ENCODE peak calls at places on chromosomes 13 and 19, in ten cellular contexts. T is fibroblast of mammary gland, I is Caco-2, N is GM23338, C is OCI-LY7, A is HCT116, G is cardiac fibroblast, L is AG10803, R is AG09319, V is ascending aorta. W is an unnamed sample.

GRCh38 chr19:46878613-46879375 is 18.0 kb downstream of the ARHGAP35 start:
- DNase-seq in T (peak), I (no peak), N (no peak), C (no peak), A (no peak), G (peak), L (peak), R (no peak), V (no peak), W (peak)

GRCh38 chr19:11165486-11166030 is 10.0 kb upstream of the SPC24 start:
- DNase-seq in T (peak), I (no peak), N (no peak), C (no peak), A (no peak), G (peak), L (peak), R (no peak), V (peak), W (no peak)

GRCh38 chr13:39401756-39402155 is 201.2 kb downstream of the LHFPL6 start:
- DNase-seq in T (no peak), I (no peak), N (no peak), C (no peak), A (no peak), G (no peak), L (no peak), R (no peak), V (no peak), W (no peak)

GRCh38 chr13:113979791-113980471 is 6.1 kb upstream of the C13orf46 start:
- DNase-seq in T (no peak), I (no peak), N (no peak), C (no peak), A (no peak), G (no peak), L (no peak), R (no peak), V (no peak), W (no peak)

GRCh38 chr13:98972627-98973026 is 5.2 kb downstream of the DOCK9 start:
- DNase-seq in T (no peak), I (peak), N (no peak), C (no peak), A (peak), G (peak), L (peak), R (no peak), V (no peak), W (peak)

GRCh38 chr19:41408256-41408655 is 10.6 kb downstream of the BCKDHA start:
- DNase-seq in T (no peak), I (no peak), N (peak), C (peak), A (no peak), G (no peak), L (no peak), R (no peak), V (no peak), W (no peak)

GRCh38 chr13:96671073-96671472 is 323.2 kb downstream of the OXGR1 start:
- DNase-seq in T (no peak), I (no peak), N (no peak), C (no peak), A (no peak), G (peak), L (peak), R (no peak), V (no peak), W (no peak)

GRCh38 chr13:110126391-110126961 is 180.5 kb downstream of the COL4A1 start:
- DNase-seq in T (peak), I (no peak), N (peak), C (no peak), A (no peak), G (peak), L (peak), R (peak), V (peak), W (peak)

GRCh38 chr13:20090349-20090748 is 70.5 kb downstream of the GJA3 start:
- DNase-seq in T (peak), I (no peak), N (no peak), C (no peak), A (no peak), G (no peak), L (no peak), R (no peak), V (no peak), W (no peak)

GRCh38 chr19:50418186-50419021 is at the start of gene SPIB:
- DNase-seq in T (no peak), I (no peak), N (peak), C (peak), A (no peak), G (no peak), L (no peak), R (no peak), V (no peak), W (no peak)

GRCh38 chr13:29369060-29369743 is 226.3 kb downstream of the SLC7A1 start:
- DNase-seq in T (peak), I (peak), N (peak), C (peak), A (peak), G (peak), L (peak), R (no peak), V (no peak), W (peak)

GRCh38 chr13:112629161-112629560 is 41.2 kb upstream of the TUBGCP3 start:
- DNase-seq in T (no peak), I (no peak), N (no peak), C (no peak), A (no peak), G (no peak), L (no peak), R (no peak), V (no peak), W (no peak)

GRCh38 chr13:34124912-34125311 is 307.0 kb downstream of the RFC3 start:
- DNase-seq in T (no peak), I (no peak), N (no peak), C (no peak), A (no peak), G (no peak), L (no peak), R (no peak), V (no peak), W (no peak)

GRCh38 chr19:31339405-31339804 is 9.8 kb downstream of the TSHZ3 start:
- DNase-seq in T (no peak), I (no peak), N (no peak), C (peak), A (no peak), G (no peak), L (peak), R (no peak), V (no peak), W (no peak)

GRCh38 chr19:934865-935422 is 9.1 kb downstream of the ARID3A start:
- DNase-seq in T (peak), I (no peak), N (no peak), C (no peak), A (no peak), G (peak), L (peak), R (no peak), V (peak), W (peak)

GRCh38 chr13:27375686-27376326 is 48.6 kb upstream of the GTF3A start:
- DNase-seq in T (peak), I (peak), N (peak), C (peak), A (peak), G (peak), L (peak), R (no peak), V (peak), W (no peak)

GRCh38 chr13:40153516-40153915 is 498.1 kb downstream of the COG6 start:
- DNase-seq in T (no peak), I (no peak), N (no peak), C (no peak), A (no peak), G (no peak), L (no peak), R (no peak), V (no peak), W (no peak)

GRCh38 chr19:33811736-33812387 is 15.2 kb downstream of the KCTD15 start:
- DNase-seq in T (no peak), I (no peak), N (no peak), C (no peak), A (no peak), G (no peak), L (no peak), R (no peak), V (no peak), W (no peak)

GRCh38 chr19:51703655-51704515 is 10.8 kb downstream of the SPACA6 start:
- DNase-seq in T (peak), I (peak), N (peak), C (peak), A (peak), G (peak), L (peak), R (peak), V (peak), W (peak)

GRCh38 chr19:8371011-8371804 is 7.3 kb downstream of the ANGPTL4 start:
- DNase-seq in T (no peak), I (no peak), N (no peak), C (no peak), A (no peak), G (no peak), L (no peak), R (no peak), V (no peak), W (no peak)

GRCh38 chr19:8512115-8512967 is 1.6 kb downstream of the ZNF414 start:
- DNase-seq in T (peak), I (peak), N (peak), C (peak), A (peak), G (peak), L (no peak), R (no peak), V (no peak), W (no peak)

GRCh38 chr19:30596268-30596667 is 224.1 kb downstream of the ZNF536 start:
- DNase-seq in T (no peak), I (no peak), N (no peak), C (no peak), A (no peak), G (no peak), L (no peak), R (no peak), V (no peak), W (no peak)

GRCh38 chr19:3575260-3575741 is 2.6 kb downstream of the HMG20B start:
- DNase-seq in T (no peak), I (peak), N (peak), C (no peak), A (no peak), G (peak), L (no peak), R (no peak), V (no peak), W (no peak)

DNA sequence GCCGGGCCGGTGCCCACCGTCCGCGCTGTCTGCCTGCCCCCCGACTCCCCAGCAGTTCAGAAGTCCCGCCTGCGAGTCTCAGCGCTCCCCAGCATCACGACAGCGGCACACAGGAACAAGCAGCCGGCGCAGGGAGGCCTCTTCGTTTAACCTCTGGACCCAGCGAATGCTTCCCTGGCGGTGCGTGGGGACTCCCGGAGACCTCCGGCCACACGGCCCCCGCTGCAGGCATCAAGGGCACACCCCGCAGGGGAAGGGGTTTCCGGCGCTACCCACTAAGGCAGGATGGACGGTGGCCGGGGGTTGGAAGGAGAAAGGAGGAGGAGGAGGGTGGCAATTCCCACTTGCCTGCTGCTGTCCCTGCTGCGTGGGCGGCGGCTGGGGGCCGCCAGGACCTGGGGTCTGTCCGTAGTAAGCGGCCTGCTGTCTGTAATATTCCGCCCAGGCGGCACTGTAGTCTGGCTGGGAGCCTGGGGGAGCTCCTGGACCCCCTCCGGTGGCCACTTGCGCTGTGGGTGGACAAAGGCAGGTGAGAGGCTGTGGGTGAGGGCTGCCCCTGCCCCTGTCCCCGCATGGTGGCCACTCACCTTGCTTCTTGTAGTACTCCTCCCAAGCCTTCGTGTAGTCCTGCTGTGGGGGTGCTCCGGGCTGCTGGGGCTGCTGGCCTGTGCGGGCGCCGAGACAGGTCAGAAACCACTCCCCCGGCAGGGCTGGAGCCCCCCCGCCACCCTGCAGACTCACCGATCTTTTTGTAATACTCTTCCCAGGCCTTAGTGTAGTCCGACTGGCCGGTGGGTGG is 9.6 kb downstream of the KHSRP start:
- DNase-seq in T (no peak), I (peak), N (peak), C (no peak), A (no peak), G (no peak), L (no peak), R (no peak), V (no peak), W (no peak)
- TF ChIP-seq CTCF in T (no peak), I (no peak), N (no peak), C (no peak), A (no peak), G (no peak), L (no peak), R (no peak), V (no peak), W (no peak)

DNA sequence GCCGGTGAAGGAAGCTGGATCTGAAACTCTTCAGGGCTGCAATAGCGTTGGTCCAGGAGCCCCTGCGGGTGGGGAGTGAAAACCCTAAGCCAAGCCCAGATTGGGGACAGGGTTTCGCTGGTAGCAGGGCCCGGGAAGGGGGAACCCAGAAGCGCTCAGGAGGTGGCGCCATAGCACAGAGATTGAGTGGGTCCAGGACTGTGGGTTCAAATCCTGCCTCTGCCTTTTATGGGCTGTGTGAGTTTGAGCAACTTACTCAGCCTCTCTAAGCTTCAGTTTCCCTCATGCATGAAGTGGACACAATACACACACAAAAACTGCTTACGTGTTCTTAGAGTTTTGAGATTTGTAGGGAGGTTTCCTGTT is 8.3 kb upstream of the SYCN start:
- DNase-seq in T (peak), I (peak), N (peak), C (peak), A (peak), G (peak), L (no peak), R (no peak), V (no peak), W (no peak)
- TF ChIP-seq CTCF in T (peak), I (peak), N (peak), C (peak), A (peak), G (peak), L (peak), R (peak), V (no peak), W (peak)

GRCh38 chr19:14533450-14533849 is 4.1 kb downstream of the TECR start:
- DNase-seq in T (no peak), I (no peak), N (no peak), C (no peak), A (no peak), G (no peak), L (no peak), R (no peak), V (no peak), W (no peak)

GRCh38 chr19:14529254-14530004 is at the start of gene TECR:
- DNase-seq in T (peak), I (peak), N (peak), C (peak), A (peak), G (peak), L (peak), R (peak), V (peak), W (peak)

GRCh38 chr19:14528419-14529253 is 758 bp upstream of the TECR start:
- DNase-seq in T (peak), I (no peak), N (no peak), C (no peak), A (no peak), G (no peak), L (no peak), R (no peak), V (no peak), W (no peak)

GRCh38 chr19:14530505-14530904 is 1.1 kb downstream of the TECR start:
- DNase-seq in T (no peak), I (no peak), N (no peak), C (peak), A (no peak), G (no peak), L (no peak), R (no peak), V (no peak), W (no peak)

GRCh38 chr19:14530005-14530348 is 583 bp downstream of the TECR start:
- DNase-seq in T (peak), I (peak), N (peak), C (peak), A (no peak), G (no peak), L (no peak), R (no peak), V (no peak), W (no peak)
- TF ChIP-seq CTCF in T (no peak), I (no peak), N (no peak), C (no peak), A (no peak), G (no peak), L (no peak), R (no peak), V (no peak), W (no peak)

GRCh38 chr13:48647625-48648024 is 6.1 kb upstream of the CYSLTR2 start:
- DNase-seq in T (no peak), I (peak), N (no peak), C (peak), A (no peak), G (no peak), L (no peak), R (no peak), V (no peak), W (no peak)
- TF ChIP-seq CTCF in T (no peak), I (peak), N (peak), C (peak), A (peak), G (no peak), L (no peak), R (no peak), V (no peak), W (no peak)